ENCODE peak calls at places on chromosomes 6 and 20, in nine cellular contexts. C is gastrocnemius medialis, H is uterus, S is HCT116, G is testis, W is right lobe of liver, I is body of pancreas, F is K562, A is breast epithelium. Z is an unnamed sample. For H3K9me3, the result is how much of the 10 kb centered on the place peaks cover.

GRCh38 chr6:159999240-159999671 is 30.4 kb downstream of the IGF2R start:
- DNase-seq in C (no peak), H (no peak), S (no peak), G (no peak), W (no peak), I (no peak), F (peak), A (no peak), Z (no peak)

GRCh38 chr6:123742626-123743025 is 61.0 kb upstream of the NKAIN2 start:
- DNase-seq in C (no peak), H (no peak), S (no peak), G (no peak), W (no peak), I (no peak), F (no peak), A (no peak), Z (no peak)

GRCh38 chr6:41163419-41163717 is 452 bp upstream of the TREM2 start:
- DNase-seq in C (no peak), H (no peak), S (no peak), G (no peak), W (no peak), I (no peak), F (no peak), A (no peak), Z (no peak)

GRCh38 chr6:46484081-46484820 is 7.0 kb downstream of the RCAN2 start:
- DNase-seq in C (no peak), H (no peak), S (no peak), G (no peak), W (no peak), I (no peak), F (no peak), A (no peak), Z (no peak)

GRCh38 chr6:142542704-142543233 is 241.0 kb downstream of the ADGRG6 start:
- DNase-seq in C (peak), H (peak), S (peak), G (peak), W (no peak), I (peak), F (no peak), A (peak), Z (peak)

GRCh38 chr6:145012039-145012662 is 723.2 kb downstream of the EPM2A start:
- DNase-seq in C (no peak), H (no peak), S (no peak), G (no peak), W (no peak), I (no peak), F (no peak), A (no peak), Z (no peak)

GRCh38 chr20:59004493-59004762 is 2.6 kb downstream of the CTSZ start:
- DNase-seq in C (peak), H (no peak), S (no peak), G (no peak), W (peak), I (peak), F (no peak), A (no peak), Z (peak)

GRCh38 chr6:100573169-100573568 is 108.4 kb upstream of the SIM1 start:
- DNase-seq in C (no peak), H (no peak), S (peak), G (no peak), W (no peak), I (no peak), F (no peak), A (no peak), Z (no peak)

GRCh38 chr20:33463332-33464101 is 20.0 kb upstream of the SNTA1 start:
- DNase-seq in C (no peak), H (no peak), S (no peak), G (no peak), W (no peak), I (no peak), F (no peak), A (no peak), Z (no peak)

GRCh38 chr6:422423-423061 is 31.0 kb downstream of the IRF4 start:
- DNase-seq in C (no peak), H (no peak), S (no peak), G (no peak), W (no peak), I (peak), F (no peak), A (no peak), Z (no peak)

GRCh38 chr20:35295058-35295457 is 2.8 kb upstream of the FAM83C start:
- DNase-seq in C (no peak), H (no peak), S (no peak), G (no peak), W (no peak), I (no peak), F (no peak), A (no peak), Z (no peak)

GRCh38 chr6:117167520-117168271 is 97.7 kb upstream of the VGLL2 start:
- DNase-seq in C (peak), H (no peak), S (peak), G (no peak), W (no peak), I (peak), F (no peak), A (peak), Z (no peak)

GRCh38 chr6:5786321-5787053 is 220.2 kb downstream of the NRN1 start:
- DNase-seq in C (no peak), H (no peak), S (no peak), G (no peak), W (no peak), I (no peak), F (no peak), A (no peak), Z (no peak)

GRCh38 chr6:153162646-153163045 is 31.6 kb upstream of the RGS17 start:
- DNase-seq in C (no peak), H (no peak), S (no peak), G (no peak), W (no peak), I (no peak), F (no peak), A (no peak), Z (no peak)

GRCh38 chr6:129635396-129636164 is 74.4 kb downstream of the ARHGAP18 start:
- DNase-seq in C (no peak), H (no peak), S (no peak), G (no peak), W (no peak), I (no peak), F (no peak), A (no peak), Z (no peak)

GRCh38 chr20:23419995-23420901 is 1.0 kb downstream of the NAPB start:
- DNase-seq in C (peak), H (peak), S (no peak), G (peak), W (peak), I (peak), F (peak), A (no peak), Z (peak)

GRCh38 chr6:146545608-146546007 is 2.0 kb downstream of the RAB32 start:
- DNase-seq in C (no peak), H (no peak), S (no peak), G (no peak), W (no peak), I (no peak), F (no peak), A (no peak), Z (no peak)

GRCh38 chr20:49277786-49278035 is 146 bp downstream of the ZNFX1 start:
- DNase-seq in C (no peak), H (no peak), S (no peak), G (no peak), W (no peak), I (no peak), F (no peak), A (no peak), Z (no peak)
- H3K9me3 ChIP-seq in C (under half), H (under half), S (under half), G (under half), W (under half), I (under half), F (under half), A (under half), Z (under half)

DNA sequence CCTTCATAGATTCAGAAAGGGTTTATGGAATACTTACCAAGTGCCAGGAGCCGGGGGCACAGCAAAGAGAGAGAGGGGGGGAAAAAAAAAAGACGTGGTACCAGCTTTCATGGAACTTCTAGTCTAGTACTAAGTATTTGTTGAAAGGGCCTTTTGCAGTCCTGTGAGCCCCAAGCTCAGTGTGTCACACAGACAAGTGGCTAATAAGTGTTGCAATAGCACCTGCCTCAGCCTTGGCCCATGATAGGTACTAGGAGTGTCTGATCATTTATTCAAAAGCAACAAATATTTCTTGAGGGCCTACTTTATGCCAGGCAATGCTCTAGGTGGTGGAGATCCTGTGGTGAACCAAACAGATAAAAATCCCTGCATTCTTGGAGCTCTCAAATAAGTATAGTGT is 7.9 kb downstream of the MYLK2 start:
- DNase-seq in C (no peak), H (no peak), S (no peak), G (no peak), W (no peak), I (no peak), F (no peak), A (no peak), Z (no peak)
- TF ChIP-seq POLR2A in C (no peak), H (no peak), S (no peak), G (no peak), W (no peak), I (no peak), F (no peak), A (no peak), Z (no peak)

GRCh38 chr6:30283761-30284160 is 43.0 kb upstream of the TRIM39 start:
- DNase-seq in C (no peak), H (no peak), S (no peak), G (no peak), W (no peak), I (no peak), F (no peak), A (no peak), Z (no peak)

GRCh38 chr6:30287139-30287538 is 39.6 kb upstream of the TRIM39 start:
- DNase-seq in C (no peak), H (no peak), S (no peak), G (no peak), W (no peak), I (no peak), F (no peak), A (no peak), Z (no peak)

DNA sequence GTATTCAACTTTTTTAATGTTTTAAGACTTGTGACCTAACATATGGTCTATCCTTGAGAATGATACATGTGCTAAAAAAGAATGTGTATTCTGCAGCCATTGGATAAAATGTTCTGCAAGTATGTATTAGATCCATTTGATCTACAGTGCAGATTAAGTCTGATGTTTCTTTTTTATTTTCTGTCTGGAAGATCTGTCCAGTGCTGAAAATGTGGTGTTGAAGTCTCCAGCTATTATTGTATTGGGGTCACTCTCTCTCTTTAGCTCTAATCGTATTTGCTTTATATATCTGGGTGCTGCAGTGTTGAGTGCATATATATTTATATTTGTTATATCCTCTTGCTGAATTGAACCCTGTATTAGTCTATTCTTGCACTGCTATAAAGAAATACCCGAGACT is 44.2 kb upstream of the TRIM39 start:
- DNase-seq in C (no peak), H (no peak), S (no peak), G (no peak), W (no peak), I (no peak), F (no peak), A (no peak), Z (no peak)
- H3K9me3 ChIP-seq in C (under half), H (under half), S (under half), G (under half), W (under half), I (under half), F (under half), A (half or more), Z (under half)

DNA sequence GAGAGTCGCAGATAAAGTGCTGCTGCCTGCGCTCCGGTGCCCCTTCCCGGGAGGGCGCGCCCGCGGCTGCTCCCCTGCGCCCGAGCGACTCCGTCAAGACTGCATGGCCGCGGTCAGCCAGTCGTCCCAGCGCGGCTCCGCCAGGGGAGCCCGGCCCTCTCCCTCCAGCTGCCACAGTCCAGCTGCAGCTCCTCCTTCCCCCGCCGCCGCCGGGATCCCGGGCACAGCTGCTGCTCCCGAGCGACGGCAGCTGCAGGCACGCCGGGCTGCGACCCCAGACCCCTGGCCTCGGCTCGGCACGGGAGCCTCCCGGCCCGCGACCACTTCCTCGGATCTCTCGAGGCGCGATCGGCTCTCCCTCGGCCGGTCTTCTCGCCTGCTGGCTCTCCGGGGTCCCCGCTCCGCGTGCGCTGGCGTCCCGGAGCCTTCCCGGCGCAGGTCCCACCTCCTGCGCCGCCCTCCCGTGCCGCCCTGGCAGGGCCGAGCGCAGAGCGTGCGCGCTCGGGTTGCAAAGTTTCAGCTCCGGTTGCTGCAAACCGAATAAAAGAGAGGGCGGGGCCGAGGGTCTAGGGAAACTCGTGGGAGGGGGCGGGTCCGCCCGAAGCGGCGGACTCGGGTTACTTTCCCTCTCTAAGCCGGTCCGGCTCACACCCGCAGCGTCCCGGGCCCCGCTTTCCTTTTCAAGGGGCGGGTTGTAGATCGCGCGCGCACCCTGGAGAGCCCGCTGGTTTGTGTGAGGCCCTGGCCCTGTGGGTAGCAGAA is at the start of gene CNKSR3:
- DNase-seq in C (peak), H (peak), S (peak), G (peak), W (peak), I (peak), F (peak), A (peak), Z (peak)
- TF ChIP-seq POLR2A in C (peak), H (peak), S (peak), G (no peak), W (peak), I (peak), F (no peak), A (peak), Z (peak)

GRCh38 chr20:49283703-49284625 is 6.1 kb upstream of the ZNFX1 start:
- DNase-seq in C (no peak), H (no peak), S (no peak), G (no peak), W (no peak), I (no peak), F (no peak), A (no peak), Z (no peak)
- H3K9me3 ChIP-seq in C (under half), H (under half), S (under half), G (under half), W (under half), I (under half), F (under half), A (half or more), Z (under half)